ENCODE peak calls at places on chromosomes 2 and 18, in nine cellular contexts. T, U, N, J, K, Z, Y, P and R are unnamed samples.

GRCh38 chr2:172969609-172970008 is 106.0 kb upstream of the MAP3K20 start:
- DNase-seq in T (no peak), U (no peak), N (no peak), J (no peak), K (no peak), Z (no peak), Y (no peak), P (peak), R (peak)

GRCh38 chr2:180707867-180708205 is 272.6 kb upstream of the UBE2E3 start:
- DNase-seq in T (no peak), U (no peak), N (no peak), J (peak), K (no peak), Z (no peak), Y (peak), P (peak), R (peak)

GRCh38 chr2:233082934-233083755 is 23.0 kb downstream of the INPP5D start:
- DNase-seq in T (peak), U (peak), N (no peak), J (no peak), K (no peak), Z (no peak), Y (no peak), P (no peak), R (no peak)

GRCh38 chr2:134936691-134937090 is 18.1 kb downstream of the CCNT2 start:
- DNase-seq in T (no peak), U (no peak), N (no peak), J (no peak), K (no peak), Z (no peak), Y (no peak), P (no peak), R (no peak)

GRCh38 chr18:5142859-5143258 is 54.2 kb downstream of the AKAIN1 start:
- DNase-seq in T (no peak), U (no peak), N (no peak), J (no peak), K (no peak), Z (no peak), Y (no peak), P (no peak), R (no peak)

GRCh38 chr2:45263147-45263546 is 253.9 kb upstream of the SIX2 start:
- DNase-seq in T (no peak), U (no peak), N (no peak), J (peak), K (no peak), Z (no peak), Y (no peak), P (no peak), R (no peak)

GRCh38 chr2:138013651-138014050 is 49.4 kb downstream of the HNMT start:
- DNase-seq in T (no peak), U (no peak), N (no peak), J (no peak), K (no peak), Z (no peak), Y (no peak), P (no peak), R (no peak)

GRCh38 chr2:210428415-210429179 is 48.0 kb downstream of the LANCL1 start:
- DNase-seq in T (no peak), U (no peak), N (no peak), J (no peak), K (no peak), Z (no peak), Y (peak), P (peak), R (peak)

GRCh38 chr2:230124792-230125452 is 56.2 kb upstream of the SLC16A14 start:
- DNase-seq in T (no peak), U (peak), N (no peak), J (no peak), K (no peak), Z (no peak), Y (no peak), P (no peak), R (no peak)

GRCh38 chr18:9918016-9918680 is 4.3 kb downstream of the VAPA start:
- DNase-seq in T (no peak), U (no peak), N (no peak), J (peak), K (no peak), Z (no peak), Y (no peak), P (peak), R (peak)

GRCh38 chr2:112725545-112726457 is 5.0 kb downstream of the NT5DC4 start:
- DNase-seq in T (peak), U (no peak), N (no peak), J (peak), K (no peak), Z (no peak), Y (no peak), P (peak), R (no peak)

GRCh38 chr2:12244070-12244469 is 472.7 kb upstream of the TRIB2 start:
- DNase-seq in T (no peak), U (no peak), N (no peak), J (no peak), K (no peak), Z (no peak), Y (peak), P (peak), R (peak)

GRCh38 chr2:54673501-54673998 is 49.9 kb upstream of the EML6 start:
- DNase-seq in T (peak), U (peak), N (no peak), J (no peak), K (no peak), Z (no peak), Y (peak), P (peak), R (peak)

GRCh38 chr2:23905155-23905554 is 21.8 kb downstream of the ATAD2B start:
- DNase-seq in T (no peak), U (no peak), N (no peak), J (no peak), K (no peak), Z (no peak), Y (peak), P (peak), R (no peak)

GRCh38 chr18:21897811-21898210 is 157.2 kb downstream of the MIB1 start:
- DNase-seq in T (no peak), U (peak), N (peak), J (no peak), K (peak), Z (no peak), Y (peak), P (peak), R (peak)

GRCh38 chr18:9147440-9148238 is 11.1 kb downstream of the ANKRD12 start:
- DNase-seq in T (peak), U (peak), N (no peak), J (peak), K (no peak), Z (no peak), Y (peak), P (peak), R (peak)

GRCh38 chr18:55455938-55456337 is 132.1 kb downstream of the TCF4 start:
- DNase-seq in T (no peak), U (no peak), N (no peak), J (no peak), K (no peak), Z (no peak), Y (no peak), P (no peak), R (no peak)

GRCh38 chr2:191428141-191428540 is 182.9 kb downstream of the MYO1B start:
- DNase-seq in T (no peak), U (no peak), N (no peak), J (no peak), K (no peak), Z (no peak), Y (peak), P (no peak), R (no peak)

GRCh38 chr2:112340416-112340815 is 65.0 kb downstream of the ZC3H6 start:
- DNase-seq in T (no peak), U (no peak), N (no peak), J (no peak), K (no peak), Z (no peak), Y (no peak), P (peak), R (no peak)

GRCh38 chr18:58044370-58045264 is 591 bp downstream of the NEDD4L start:
- DNase-seq in T (peak), U (no peak), N (peak), J (peak), K (peak), Z (peak), Y (no peak), P (peak), R (peak)

GRCh38 chr2:199590323-199590915 is 132.7 kb upstream of the SATB2 start:
- DNase-seq in T (no peak), U (no peak), N (no peak), J (no peak), K (no peak), Z (no peak), Y (no peak), P (no peak), R (no peak)

GRCh38 chr2:47033102-47033880 is 117.7 kb upstream of the MCFD2 start:
- DNase-seq in T (no peak), U (no peak), N (no peak), J (peak), K (no peak), Z (no peak), Y (peak), P (no peak), R (no peak)

GRCh38 chr2:177572236-177572671 is 179.7 kb downstream of the AGPS start:
- DNase-seq in T (no peak), U (no peak), N (no peak), J (peak), K (no peak), Z (no peak), Y (peak), P (peak), R (no peak)

GRCh38 chr2:164523726-164524125 is 97.6 kb downstream of the GRB14 start:
- DNase-seq in T (no peak), U (no peak), N (no peak), J (no peak), K (no peak), Z (no peak), Y (peak), P (no peak), R (no peak)

GRCh38 chr2:215434447-215435260 is 1.2 kb downstream of the FN1 start:
- DNase-seq in T (no peak), U (no peak), N (no peak), J (no peak), K (no peak), Z (no peak), Y (peak), P (no peak), R (peak)

GRCh38 chr2:46915281-46915810 is at the start of gene MCFD2:
- DNase-seq in T (no peak), U (no peak), N (no peak), J (no peak), K (no peak), Z (peak), Y (peak), P (no peak), R (peak)

GRCh38 chr2:65231892-65232477 is 4.4 kb downstream of the ACTR2 start:
- DNase-seq in T (peak), U (peak), N (no peak), J (peak), K (no peak), Z (no peak), Y (peak), P (peak), R (peak)

GRCh38 chr2:147013696-147014392 is 831.0 kb upstream of the ACVR2A start:
- DNase-seq in T (no peak), U (no peak), N (no peak), J (no peak), K (no peak), Z (no peak), Y (no peak), P (no peak), R (no peak)

GRCh38 chr2:173884403-173884802 is 80.8 kb downstream of the SP3 start:
- DNase-seq in T (no peak), U (peak), N (peak), J (peak), K (no peak), Z (no peak), Y (peak), P (peak), R (peak)

GRCh38 chr2:48856144-48856543 is 100.6 kb upstream of the LHCGR start:
- DNase-seq in T (no peak), U (no peak), N (no peak), J (peak), K (no peak), Z (no peak), Y (no peak), P (peak), R (no peak)

GRCh38 chr18:63887424-63887823 is at the start of gene SERPINB2:
- DNase-seq in T (peak), U (no peak), N (no peak), J (no peak), K (no peak), Z (no peak), Y (peak), P (peak), R (peak)

GRCh38 chr2:62266433-62267038 is 70.6 kb downstream of the B3GNT2 start:
- DNase-seq in T (no peak), U (no peak), N (no peak), J (no peak), K (no peak), Z (no peak), Y (peak), P (peak), R (peak)

GRCh38 chr2:136008205-136008865 is 22.9 kb upstream of the DARS1 start:
- DNase-seq in T (no peak), U (peak), N (no peak), J (no peak), K (no peak), Z (no peak), Y (no peak), P (no peak), R (no peak)

GRCh38 chr2:192128655-192129054 is 66.1 kb downstream of the TMEFF2 start:
- DNase-seq in T (no peak), U (no peak), N (no peak), J (no peak), K (no peak), Z (no peak), Y (no peak), P (no peak), R (no peak)

GRCh38 chr2:63881208-63881607 is 39.5 kb downstream of the UGP2 start:
- DNase-seq in T (no peak), U (no peak), N (no peak), J (no peak), K (no peak), Z (no peak), Y (no peak), P (no peak), R (no peak)

GRCh38 chr2:230890696-230891095 is 26.0 kb downstream of the ITM2C start:
- DNase-seq in T (no peak), U (no peak), N (no peak), J (no peak), K (no peak), Z (no peak), Y (no peak), P (no peak), R (no peak)

GRCh38 chr2:154692927-154693326 is 5.6 kb upstream of the KCNJ3 start:
- DNase-seq in T (no peak), U (no peak), N (no peak), J (no peak), K (no peak), Z (no peak), Y (no peak), P (peak), R (peak)

GRCh38 chr2:108477062-108477461 is 28.1 kb downstream of the GCC2 start:
- DNase-seq in T (no peak), U (no peak), N (no peak), J (no peak), K (no peak), Z (no peak), Y (no peak), P (no peak), R (no peak)

GRCh38 chr2:13052547-13052946 is 335.8 kb downstream of the TRIB2 start:
- DNase-seq in T (no peak), U (no peak), N (no peak), J (no peak), K (no peak), Z (no peak), Y (no peak), P (peak), R (no peak)

GRCh38 chr2:208466133-208466919 is 59.7 kb downstream of the PTH2R start:
- DNase-seq in T (no peak), U (peak), N (peak), J (no peak), K (peak), Z (no peak), Y (peak), P (peak), R (peak)
- TF ChIP-seq CTCF in T (peak), U (peak), N (peak), J (peak), K (peak), Z (peak), Y (peak), P (peak), R (peak)

GRCh38 chr18:62187543-62188378 is 706 bp downstream of the RELCH start:
- DNase-seq in T (no peak), U (no peak), N (peak), J (peak), K (peak), Z (peak), Y (peak), P (peak), R (no peak)
- TF ChIP-seq CTCF in T (peak), U (no peak), N (no peak), J (no peak), K (peak), Z (peak), Y (peak), P (peak), R (peak)

DNA sequence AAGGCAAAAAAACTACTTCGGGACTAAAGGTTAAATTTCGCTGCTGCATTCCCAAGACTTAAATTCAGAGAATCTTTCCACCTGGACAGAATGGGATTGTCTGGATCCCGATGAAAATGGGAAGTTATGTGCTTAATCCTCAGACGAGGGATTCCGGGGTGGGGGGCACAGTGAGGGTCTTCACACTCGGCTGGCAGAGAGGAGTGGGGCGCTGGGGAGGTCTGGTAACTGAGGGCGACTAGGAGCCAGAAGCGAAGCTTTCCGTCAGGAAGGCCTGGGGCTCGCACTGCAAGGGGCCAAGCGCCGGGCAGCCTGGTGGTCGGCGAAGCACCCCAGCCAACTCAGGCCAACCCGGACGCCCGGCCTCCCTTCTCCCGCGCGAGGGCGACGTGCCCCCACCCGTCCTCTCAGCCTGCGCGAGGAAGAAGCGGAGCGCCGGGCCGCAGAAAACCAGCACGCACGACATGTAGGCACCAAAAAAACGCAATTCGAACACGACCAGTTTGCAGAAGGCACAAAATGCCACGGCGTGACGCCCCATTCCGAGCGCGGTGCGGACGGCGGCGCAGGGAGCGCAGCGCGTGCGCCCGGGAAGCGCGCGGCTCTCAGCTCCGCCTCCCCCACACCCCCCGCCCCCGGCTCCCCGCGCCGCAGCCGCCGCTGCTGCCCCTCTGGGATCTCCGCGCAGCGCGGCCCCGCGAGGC is 188.1 kb downstream of the ZEB2 start:
- DNase-seq in T (no peak), U (peak), N (peak), J (peak), K (no peak), Z (peak), Y (no peak), P (no peak), R (no peak)
- TF ChIP-seq CTCF in T (peak), U (peak), N (no peak), J (no peak), K (peak), Z (peak), Y (peak), P (no peak), R (peak)

GRCh38 chr2:197310940-197311485 is 433 bp upstream of the ANKRD44 start:
- DNase-seq in T (no peak), U (no peak), N (no peak), J (no peak), K (no peak), Z (no peak), Y (no peak), P (no peak), R (no peak)
- TF ChIP-seq CTCF in T (no peak), U (no peak), N (no peak), J (no peak), K (no peak), Z (no peak), Y (no peak), P (no peak), R (no peak)

GRCh38 chr2:85889648-85890281 is 975 bp upstream of the ST3GAL5 start:
- DNase-seq in T (no peak), U (no peak), N (no peak), J (no peak), K (no peak), Z (no peak), Y (no peak), P (no peak), R (no peak)

GRCh38 chr2:85887566-85888019 is 1.2 kb downstream of the ST3GAL5 start:
- DNase-seq in T (no peak), U (peak), N (no peak), J (no peak), K (no peak), Z (no peak), Y (peak), P (peak), R (peak)

GRCh38 chr2:85888745-85889647 is at the start of gene ST3GAL5:
- DNase-seq in T (peak), U (peak), N (peak), J (peak), K (peak), Z (peak), Y (peak), P (peak), R (peak)

GRCh38 chr2:85886585-85886984 is 2.2 kb downstream of the ST3GAL5 start:
- DNase-seq in T (no peak), U (no peak), N (no peak), J (no peak), K (no peak), Z (no peak), Y (peak), P (peak), R (peak)

GRCh38 chr2:85888020-85888744 is 608 bp downstream of the ST3GAL5 start:
- DNase-seq in T (peak), U (peak), N (peak), J (no peak), K (peak), Z (no peak), Y (no peak), P (no peak), R (peak)
- TF ChIP-seq CTCF in T (no peak), U (no peak), N (peak), J (no peak), K (no peak), Z (no peak), Y (no peak), P (no peak), R (no peak)

GRCh38 chr2:167331636-167332232 is 443.5 kb downstream of the XIRP2 start:
- DNase-seq in T (no peak), U (no peak), N (peak), J (no peak), K (no peak), Z (no peak), Y (no peak), P (no peak), R (no peak)
- TF ChIP-seq CTCF in T (peak), U (no peak), N (peak), J (no peak), K (peak), Z (peak), Y (no peak), P (no peak), R (no peak)

GRCh38 chr2:99618579-99619097 is 128.8 kb upstream of the REV1 start:
- DNase-seq in T (no peak), U (no peak), N (no peak), J (no peak), K (no peak), Z (no peak), Y (no peak), P (no peak), R (no peak)
- TF ChIP-seq CTCF in T (no peak), U (no peak), N (no peak), J (no peak), K (no peak), Z (no peak), Y (no peak), P (no peak), R (no peak)

GRCh38 chr2:42077343-42077742 is 29.5 kb downstream of the PKDCC start:
- DNase-seq in T (no peak), U (no peak), N (no peak), J (no peak), K (no peak), Z (no peak), Y (no peak), P (no peak), R (no peak)
- TF ChIP-seq CTCF in T (no peak), U (no peak), N (no peak), J (peak), K (no peak), Z (no peak), Y (peak), P (no peak), R (peak)

GRCh38 chr2:148865515-148865914 is 9.5 kb upstream of the KIF5C start:
- DNase-seq in T (no peak), U (no peak), N (no peak), J (no peak), K (no peak), Z (no peak), Y (no peak), P (no peak), R (no peak)

GRCh38 chr2:148866091-148866490 is 8.9 kb upstream of the KIF5C start:
- DNase-seq in T (no peak), U (no peak), N (no peak), J (no peak), K (no peak), Z (no peak), Y (no peak), P (no peak), R (no peak)

GRCh38 chr2:148861367-148861766 is 13.7 kb upstream of the KIF5C start:
- DNase-seq in T (no peak), U (no peak), N (no peak), J (no peak), K (no peak), Z (no peak), Y (no peak), P (no peak), R (no peak)

GRCh38 chr2:148867079-148867769 is 7.8 kb upstream of the KIF5C start:
- DNase-seq in T (no peak), U (no peak), N (no peak), J (no peak), K (no peak), Z (no peak), Y (no peak), P (no peak), R (no peak)
- TF ChIP-seq CTCF in T (no peak), U (no peak), N (no peak), J (no peak), K (no peak), Z (no peak), Y (no peak), P (no peak), R (no peak)